ENCODE peak calls at places on chromosome 1, in seven cellular contexts. One of them, this sample, is unnamed.
A peak's percentile ranks its signal among the peaks of the same experiment; 100 is the strongest.

GRCh38 chr1:77513839-77514763 is 168.4 kb downstream of the ZZZ3 start:
- DNase-seq in ovary: peak; percentile 15
- DNase-seq in cardiac muscle cell: peak; percentile 94
- DNase-seq in H9: peak; percentile 50
- DNase-seq in RWPE2: no peak
- DNase-seq in tibial nerve: no peak
- DNase-seq in heart left ventricle: peak; percentile 14
- DNase-seq in this sample: no peak

GRCh38 chr1:96845464-96845863 is 123.9 kb downstream of the PTBP2 start:
- DNase-seq in ovary: no peak
- DNase-seq in cardiac muscle cell: peak; percentile 38
- DNase-seq in H9: peak; percentile 74
- DNase-seq in RWPE2: no peak
- DNase-seq in tibial nerve: no peak
- DNase-seq in heart left ventricle: no peak
- DNase-seq in this sample: no peak

GRCh38 chr1:7582439-7582972 is 188.6 kb upstream of the VAMP3 start:
- DNase-seq in ovary: no peak
- DNase-seq in cardiac muscle cell: no peak
- DNase-seq in H9: no peak
- DNase-seq in RWPE2: no peak
- DNase-seq in tibial nerve: no peak
- DNase-seq in heart left ventricle: no peak
- DNase-seq in this sample: peak; percentile 31

GRCh38 chr1:89637496-89637895 is 4.6 kb downstream of the LRRC8C start:
- DNase-seq in ovary: no peak
- DNase-seq in cardiac muscle cell: no peak
- DNase-seq in H9: no peak
- DNase-seq in RWPE2: no peak
- DNase-seq in tibial nerve: no peak
- DNase-seq in heart left ventricle: no peak
- DNase-seq in this sample: no peak

GRCh38 chr1:234584926-234585325 is 25.1 kb downstream of the IRF2BP2 start:
- DNase-seq in ovary: no peak
- DNase-seq in cardiac muscle cell: peak; percentile 44
- DNase-seq in H9: no peak
- DNase-seq in RWPE2: no peak
- DNase-seq in tibial nerve: no peak
- DNase-seq in heart left ventricle: no peak
- DNase-seq in this sample: no peak

GRCh38 chr1:6545276-6545934 is 8.9 kb downstream of the NOL9 start:
- DNase-seq in ovary: no peak
- DNase-seq in cardiac muscle cell: no peak
- DNase-seq in H9: no peak
- DNase-seq in RWPE2: no peak
- DNase-seq in tibial nerve: no peak
- DNase-seq in heart left ventricle: no peak
- DNase-seq in this sample: no peak

GRCh38 chr1:156964431-156964830 is 44.0 kb downstream of the LRRC71 start:
- DNase-seq in ovary: no peak
- DNase-seq in cardiac muscle cell: no peak
- DNase-seq in H9: no peak
- DNase-seq in RWPE2: no peak
- DNase-seq in tibial nerve: no peak
- DNase-seq in heart left ventricle: no peak
- DNase-seq in this sample: no peak

GRCh38 chr1:42730988-42731387 is 9.0 kb downstream of the CLDN19 start:
- DNase-seq in ovary: no peak
- DNase-seq in cardiac muscle cell: no peak
- DNase-seq in H9: no peak
- DNase-seq in RWPE2: no peak
- DNase-seq in tibial nerve: no peak
- DNase-seq in heart left ventricle: no peak
- DNase-seq in this sample: no peak

GRCh38 chr1:193058529-193059281 is 455 bp downstream of the UCHL5 start:
- DNase-seq in ovary: no peak
- DNase-seq in cardiac muscle cell: peak; percentile 56
- DNase-seq in H9: peak; percentile 40
- DNase-seq in RWPE2: no peak
- DNase-seq in tibial nerve: peak; percentile 13
- DNase-seq in heart left ventricle: peak; percentile 8
- DNase-seq in this sample: peak; percentile 64

GRCh38 chr1:30575066-30575465 is 148.3 kb downstream of the MATN1 start:
- DNase-seq in ovary: no peak
- DNase-seq in cardiac muscle cell: no peak
- DNase-seq in H9: no peak
- DNase-seq in RWPE2: no peak
- DNase-seq in tibial nerve: no peak
- DNase-seq in heart left ventricle: no peak
- DNase-seq in this sample: no peak

GRCh38 chr1:64471724-64472276 is 1.9 kb downstream of the CACHD1 start:
- DNase-seq in ovary: no peak
- DNase-seq in cardiac muscle cell: no peak
- DNase-seq in H9: no peak
- DNase-seq in RWPE2: no peak
- DNase-seq in tibial nerve: no peak
- DNase-seq in heart left ventricle: no peak
- DNase-seq in this sample: no peak

GRCh38 chr1:923131-923990 is at the start of gene SAMD11:
- DNase-seq in ovary: peak; percentile 69
- DNase-seq in cardiac muscle cell: peak; percentile 91
- DNase-seq in H9: peak; percentile 68
- DNase-seq in RWPE2: no peak
- DNase-seq in tibial nerve: peak; percentile 76
- DNase-seq in heart left ventricle: peak; percentile 87
- DNase-seq in this sample: no peak

GRCh38 chr1:210072129-210072528 is 134.1 kb downstream of the SYT14 start:
- DNase-seq in ovary: no peak
- DNase-seq in cardiac muscle cell: no peak
- DNase-seq in H9: no peak
- DNase-seq in RWPE2: no peak
- DNase-seq in tibial nerve: no peak
- DNase-seq in heart left ventricle: no peak
- DNase-seq in this sample: no peak

GRCh38 chr1:229716064-229716463 is 90.0 kb downstream of the URB2 start:
- DNase-seq in ovary: no peak
- DNase-seq in cardiac muscle cell: no peak
- DNase-seq in H9: peak; percentile 73
- DNase-seq in RWPE2: no peak
- DNase-seq in tibial nerve: no peak
- DNase-seq in heart left ventricle: no peak
- DNase-seq in this sample: no peak

GRCh38 chr1:229714964-229715603 is 89.0 kb downstream of the URB2 start:
- DNase-seq in ovary: no peak
- DNase-seq in cardiac muscle cell: peak; percentile 15
- DNase-seq in H9: peak; percentile 57
- DNase-seq in RWPE2: no peak
- DNase-seq in tibial nerve: no peak
- DNase-seq in heart left ventricle: no peak
- DNase-seq in this sample: no peak

GRCh38 chr1:229716692-229717091 is 90.6 kb downstream of the URB2 start:
- DNase-seq in ovary: no peak
- DNase-seq in cardiac muscle cell: no peak
- DNase-seq in H9: no peak
- DNase-seq in RWPE2: no peak
- DNase-seq in tibial nerve: no peak
- DNase-seq in heart left ventricle: no peak
- DNase-seq in this sample: no peak

GRCh38 chr1:229718177-229718576 is 92.1 kb downstream of the URB2 start:
- DNase-seq in ovary: no peak
- DNase-seq in cardiac muscle cell: no peak
- DNase-seq in H9: no peak
- DNase-seq in RWPE2: no peak
- DNase-seq in tibial nerve: no peak
- DNase-seq in heart left ventricle: no peak
- DNase-seq in this sample: no peak

DNA sequence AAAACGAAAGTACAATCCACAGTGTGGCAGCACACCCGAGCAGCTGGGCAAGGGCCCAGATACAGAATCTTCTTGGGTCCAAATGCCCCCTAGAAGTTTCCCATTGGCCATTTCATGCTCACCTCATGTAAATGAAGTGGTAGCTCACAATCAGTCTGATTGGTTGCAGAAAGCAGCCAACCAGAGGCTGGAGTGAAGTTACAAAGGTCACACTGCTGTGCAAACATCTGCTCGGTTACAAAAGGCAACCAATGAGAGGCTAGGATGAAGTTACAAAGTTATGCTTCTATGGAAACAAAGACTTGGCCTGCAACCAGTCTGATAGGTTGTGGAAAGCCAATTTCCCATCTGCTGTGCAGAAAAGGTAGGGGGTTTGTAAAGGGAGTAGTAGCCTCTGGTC is 91.7 kb downstream of the URB2 start:
- DNase-seq in ovary: no peak
- DNase-seq in cardiac muscle cell: no peak
- DNase-seq in H9: no peak
- DNase-seq in RWPE2: no peak
- DNase-seq in tibial nerve: no peak
- DNase-seq in heart left ventricle: no peak
- DNase-seq in this sample: no peak
- H3K4me1 ChIP-seq in ovary: no peaks in the 10 kb centered on the region
- H3K4me1 ChIP-seq in cardiac muscle cell: no peaks in the 10 kb centered on the region
- H3K4me1 ChIP-seq in H9: peaks cover 4% of the 10 kb centered on the region
- H3K4me1 ChIP-seq in RWPE2: no peaks in the 10 kb centered on the region
- H3K4me1 ChIP-seq in tibial nerve: no peaks in the 10 kb centered on the region
- H3K4me1 ChIP-seq in heart left ventricle: no peaks in the 10 kb centered on the region
- H3K4me1 ChIP-seq in this sample: no peaks in the 10 kb centered on the region

DNA sequence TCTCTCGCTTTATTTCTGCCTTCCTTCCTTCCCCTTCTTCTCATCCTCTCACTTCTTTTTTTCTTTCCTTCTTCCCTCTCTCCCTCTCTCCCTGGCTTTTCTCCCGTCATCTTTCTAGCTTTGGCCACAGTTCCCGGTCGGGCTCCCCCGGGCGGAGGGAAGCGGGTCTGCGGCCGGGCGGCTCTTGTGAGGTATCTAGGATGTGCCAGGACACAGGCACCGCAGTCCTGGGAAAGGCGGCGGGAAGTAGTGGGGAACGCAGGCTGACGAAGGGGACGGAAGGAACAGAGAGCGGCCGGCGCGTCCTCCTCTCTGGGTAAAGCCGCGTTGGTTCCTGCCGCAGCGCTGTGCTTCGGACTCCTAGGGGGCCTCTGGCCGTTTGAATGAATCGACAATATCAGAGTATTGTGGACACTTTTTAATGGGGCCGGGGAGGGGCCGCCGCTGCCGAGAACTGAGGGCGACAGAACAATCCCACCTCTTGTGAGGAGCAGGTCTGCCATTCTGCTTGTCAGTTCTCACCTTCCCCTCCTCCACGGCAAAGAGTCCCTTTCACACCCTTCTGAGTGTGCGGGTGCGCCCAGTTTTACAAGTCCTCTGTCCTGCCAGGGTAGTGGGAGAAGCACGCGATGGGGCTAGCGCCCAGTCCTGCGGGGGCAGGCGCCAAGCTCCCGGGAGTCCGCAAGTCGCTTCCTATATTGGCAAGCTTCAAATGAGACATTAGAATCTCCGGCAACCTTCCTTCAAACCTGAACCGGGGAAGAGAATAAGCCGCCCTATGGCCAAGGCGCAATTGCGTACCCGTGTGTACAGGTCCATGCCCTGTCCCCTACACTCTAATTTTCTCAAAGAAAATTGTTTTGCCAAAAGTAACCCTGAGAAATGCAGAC is 1.1 kb upstream of the LHX9 start:
- DNase-seq in ovary: peak; percentile 71
- DNase-seq in cardiac muscle cell: peak; percentile 63
- DNase-seq in H9: peak; percentile 90
- DNase-seq in RWPE2: peak; percentile 75
- DNase-seq in tibial nerve: no peak
- DNase-seq in heart left ventricle: no peak
- DNase-seq in this sample: no peak
- H3K4me1 ChIP-seq in ovary: peaks cover 17% of the 10 kb centered on the region
- H3K4me1 ChIP-seq in cardiac muscle cell: peaks cover 12% of the 10 kb centered on the region
- H3K4me1 ChIP-seq in H9: peaks cover 12% of the 10 kb centered on the region
- H3K4me1 ChIP-seq in RWPE2: peaks cover 16% of the 10 kb centered on the region
- H3K4me1 ChIP-seq in tibial nerve: peaks cover 42% of the 10 kb centered on the region
- H3K4me1 ChIP-seq in heart left ventricle: peaks cover 74% of the 10 kb centered on the region
- H3K4me1 ChIP-seq in this sample: peaks cover 82% of the 10 kb centered on the region

GRCh38 chr1:201648066-201648910 is 109.4 kb downstream of the NAV1 start:
- DNase-seq in ovary: peak; percentile 29
- DNase-seq in cardiac muscle cell: peak; percentile 68
- DNase-seq in H9: peak; percentile 65
- DNase-seq in RWPE2: no peak
- DNase-seq in tibial nerve: peak; percentile 25
- DNase-seq in heart left ventricle: peak; percentile 81
- DNase-seq in this sample: peak; percentile 81

GRCh38 chr1:201652180-201652579 is 113.3 kb downstream of the NAV1 start:
- DNase-seq in ovary: no peak
- DNase-seq in cardiac muscle cell: no peak
- DNase-seq in H9: no peak
- DNase-seq in RWPE2: no peak
- DNase-seq in tibial nerve: no peak
- DNase-seq in heart left ventricle: no peak
- DNase-seq in this sample: no peak

GRCh38 chr1:201648911-201649775 is 110.2 kb downstream of the NAV1 start:
- DNase-seq in ovary: no peak
- DNase-seq in cardiac muscle cell: peak; percentile 27
- DNase-seq in H9: peak; percentile 82
- DNase-seq in RWPE2: no peak
- DNase-seq in tibial nerve: peak; percentile 24
- DNase-seq in heart left ventricle: peak; percentile 23
- DNase-seq in this sample: no peak

GRCh38 chr1:201649776-201650607 is 111.1 kb downstream of the NAV1 start:
- DNase-seq in ovary: peak; percentile 63
- DNase-seq in cardiac muscle cell: peak; percentile 85
- DNase-seq in H9: peak; percentile 88
- DNase-seq in RWPE2: peak; percentile 89
- DNase-seq in tibial nerve: peak; percentile 77
- DNase-seq in heart left ventricle: peak; percentile 86
- DNase-seq in this sample: peak; percentile 91

DNA sequence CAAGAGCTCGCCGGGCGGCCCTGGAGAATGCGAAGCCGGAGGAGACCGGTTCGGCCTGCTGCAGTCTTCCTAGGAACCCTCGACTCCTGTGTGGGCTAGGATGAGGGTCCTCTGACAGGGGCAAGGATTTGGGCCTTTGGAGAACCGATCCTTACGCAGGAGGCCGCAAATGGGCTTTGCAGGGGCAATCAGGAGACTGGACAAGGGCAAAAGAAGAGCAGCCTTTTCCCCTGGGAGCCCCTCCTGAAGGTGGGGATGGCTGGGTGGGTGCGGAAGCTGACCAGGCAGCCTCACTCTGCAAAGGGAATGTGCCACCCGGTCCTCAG is 111.6 kb downstream of the NAV1 start:
- DNase-seq in ovary: no peak
- DNase-seq in cardiac muscle cell: no peak
- DNase-seq in H9: no peak
- DNase-seq in RWPE2: no peak
- DNase-seq in tibial nerve: no peak
- DNase-seq in heart left ventricle: no peak
- DNase-seq in this sample: no peak
- H3K4me1 ChIP-seq in ovary: peaks cover 10% of the 10 kb centered on the region
- H3K4me1 ChIP-seq in cardiac muscle cell: peaks cover 17% of the 10 kb centered on the region
- H3K4me1 ChIP-seq in H9: peaks cover 7% of the 10 kb centered on the region
- H3K4me1 ChIP-seq in RWPE2: peaks cover 4% of the 10 kb centered on the region
- H3K4me1 ChIP-seq in tibial nerve: peaks cover 15% of the 10 kb centered on the region
- H3K4me1 ChIP-seq in heart left ventricle: peaks cover 82% of the 10 kb centered on the region
- H3K4me1 ChIP-seq in this sample: peaks cover 42% of the 10 kb centered on the region

DNA sequence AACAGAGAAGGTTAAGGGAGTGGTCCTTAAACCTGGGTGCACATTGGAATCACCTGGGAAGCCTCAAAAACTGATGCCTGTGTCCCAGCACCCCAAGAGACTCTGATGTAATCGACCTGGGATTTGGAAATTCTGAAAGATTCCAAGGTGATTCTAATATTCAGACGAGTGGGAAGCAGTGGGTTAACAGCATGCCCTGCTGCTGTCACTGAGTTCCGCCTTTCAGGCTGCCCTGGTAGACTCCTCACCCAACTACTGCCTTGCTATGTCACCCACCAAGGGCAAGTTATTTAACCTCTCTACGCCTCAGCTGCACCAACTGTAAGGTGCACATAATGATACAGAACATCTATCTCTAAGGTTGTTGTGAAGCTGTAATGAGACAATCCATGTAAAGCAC is 59.2 kb downstream of the CD34 start:
- DNase-seq in ovary: no peak
- DNase-seq in cardiac muscle cell: no peak
- DNase-seq in H9: no peak
- DNase-seq in RWPE2: no peak
- DNase-seq in tibial nerve: no peak
- DNase-seq in heart left ventricle: no peak
- DNase-seq in this sample: no peak
- H3K4me1 ChIP-seq in ovary: peaks cover 9% of the 10 kb centered on the region
- H3K4me1 ChIP-seq in cardiac muscle cell: no peaks in the 10 kb centered on the region
- H3K4me1 ChIP-seq in H9: no peaks in the 10 kb centered on the region
- H3K4me1 ChIP-seq in RWPE2: peaks cover 24% of the 10 kb centered on the region
- H3K4me1 ChIP-seq in tibial nerve: peaks cover 22% of the 10 kb centered on the region
- H3K4me1 ChIP-seq in heart left ventricle: peaks cover 88% of the 10 kb centered on the region
- H3K4me1 ChIP-seq in this sample: peaks cover 80% of the 10 kb centered on the region